ENCODE peak calls at places on chromosomes 1 and 21, in four cellular contexts. U is HepG2, T is HCT116, V is K562. H is an unnamed sample. For H3K9me3, the result is how much of the 10 kb centered on the place peaks cover.

GRCh38 chr1:25561426-25562100 is 18.2 kb downstream of the LDLRAP1 start:
- DNase-seq in U (no peak), V (no peak), T (no peak), H (no peak)

GRCh38 chr1:228514421-228514820 is 27.2 kb downstream of the RNF187 start:
- DNase-seq in U (no peak), V (no peak), T (no peak), H (no peak)

GRCh38 chr1:160618763-160619274 is 28.0 kb downstream of the SLAMF1 start:
- DNase-seq in T (peak), V (peak), U (no peak), H (peak)

GRCh38 chr1:44677201-44677520 is 2.6 kb downstream of the ARMH1 start:
- DNase-seq in U (peak), V (peak), T (no peak), H (no peak)

GRCh38 chr1:65792671-65793358 is at the start of gene PDE4B:
- DNase-seq in V (no peak), U (no peak), T (no peak), H (no peak)

GRCh38 chr1:16151200-16151708 is 4.6 kb downstream of the EPHA2 start:
- DNase-seq in V (peak), U (no peak), T (no peak), H (no peak)

GRCh38 chr1:208461680-208462079 is 217.5 kb upstream of the PLXNA2 start:
- DNase-seq in U (no peak), T (no peak), V (peak), H (no peak)

GRCh38 chr1:12411098-12411497 is 181.3 kb downstream of the VPS13D start:
- DNase-seq in V (no peak), U (no peak), T (no peak), H (no peak)

GRCh38 chr1:238710697-238711096 is 675.7 kb upstream of the CHRM3 start:
- DNase-seq in U (no peak), T (no peak), V (no peak), H (no peak)

GRCh38 chr1:90402893-90403849 is 313.9 kb downstream of the BARHL2 start:
- DNase-seq in U (peak), T (peak), V (no peak), H (peak)

GRCh38 chr21:43882952-43883492 is 18.0 kb downstream of the AGPAT3 start:
- DNase-seq in T (no peak), U (no peak), V (no peak), H (no peak)

GRCh38 chr21:43880111-43880985 is 15.3 kb downstream of the AGPAT3 start:
- DNase-seq in T (peak), V (no peak), U (no peak), H (no peak)

GRCh38 chr21:43881918-43882317 is 16.9 kb downstream of the AGPAT3 start:
- DNase-seq in V (no peak), U (no peak), T (no peak), H (no peak)

GRCh38 chr21:43879348-43880110 is 14.5 kb downstream of the AGPAT3 start:
- DNase-seq in T (no peak), V (no peak), U (no peak), H (no peak)

GRCh38 chr21:43881283-43881682 is 16.3 kb downstream of the AGPAT3 start:
- DNase-seq in V (no peak), T (no peak), U (no peak), H (no peak)
- TF ChIP-seq TCF7L2 in V (no peak), T (no peak), U (no peak), H (no peak)

DNA sequence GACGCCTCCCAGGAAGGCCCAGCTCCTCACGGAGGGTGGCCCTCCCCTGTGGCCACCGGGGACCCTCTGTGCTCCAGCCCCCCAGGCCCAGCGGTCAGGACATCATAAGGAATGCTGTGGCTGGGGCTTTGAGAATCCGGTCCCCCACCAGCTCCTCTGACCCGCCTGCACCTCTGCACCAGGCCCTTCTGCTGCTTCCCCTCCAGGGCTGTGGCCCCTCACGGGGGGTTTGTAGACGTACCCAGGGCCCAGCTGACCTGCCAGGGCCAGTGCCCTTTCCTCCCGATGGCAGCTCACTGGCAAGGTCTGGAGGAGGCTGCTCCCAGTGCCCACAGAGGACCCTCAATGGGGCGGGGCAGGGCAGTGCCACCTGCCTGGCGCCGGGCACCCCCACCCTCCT is 103.9 kb upstream of the TTC34 start:
- DNase-seq in T (no peak), U (no peak), V (no peak), H (no peak)
- H3K9me3 ChIP-seq in T (under half), U (under half), V (under half), H (under half)

DNA sequence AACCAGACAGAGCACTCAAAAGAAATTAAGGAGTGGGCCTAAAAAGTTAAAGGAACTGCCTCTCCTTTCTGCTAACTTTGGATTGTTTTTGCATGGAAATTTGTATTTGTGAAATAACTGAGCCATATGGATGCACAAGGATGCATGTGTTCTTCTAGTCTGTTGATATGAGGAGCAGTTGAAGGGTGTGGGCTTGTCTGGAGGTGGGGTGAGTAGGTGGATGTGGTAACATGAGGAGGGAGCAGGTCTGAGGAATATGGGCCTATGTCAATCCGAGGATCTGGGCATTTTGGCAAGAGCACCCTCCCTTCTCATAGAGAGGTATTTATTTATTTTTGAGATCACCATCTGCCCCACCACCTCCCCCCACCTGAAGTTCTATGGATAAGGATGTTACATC is 13.4 kb downstream of the CACNA1E start:
- DNase-seq in T (no peak), U (no peak), V (no peak), H (no peak)
- TF ChIP-seq TCF7L2 in T (no peak), U (no peak), V (no peak), H (no peak)

GRCh38 chr1:153649137-153649866 is 9.2 kb upstream of the SNAPIN start:
- DNase-seq in V (peak), U (no peak), T (no peak), H (no peak)

GRCh38 chr1:153648000-153648643 is 10.4 kb upstream of the SNAPIN start:
- DNase-seq in U (no peak), T (no peak), V (no peak), H (no peak)

GRCh38 chr1:153643825-153644224 is 10.0 kb downstream of the CHTOP start:
- DNase-seq in T (no peak), U (no peak), V (no peak), H (no peak)

GRCh38 chr1:153647375-153647714 is 11.2 kb upstream of the SNAPIN start:
- DNase-seq in U (no peak), T (no peak), V (no peak), H (no peak)

GRCh38 chr1:153646672-153647374 is 11.7 kb upstream of the SNAPIN start:
- DNase-seq in T (no peak), U (no peak), V (no peak), H (no peak)
- H3K9me3 ChIP-seq in T (under half), U (under half), V (under half), H (under half)